ENCODE peak calls at places on chromosomes 12 and 14, in ten cellular contexts. One of them, this sample, is unnamed.

GRCh38 chr12:105261010-105261409 is 25.0 kb upstream of the APPL2 start:
- DNase-seq in SW 1271: no peak
- DNase-seq in HT-29: no peak
- DNase-seq in NCI-H69: no peak
- DNase-seq in T-helper 9 cell: no peak
- DNase-seq in A549: no peak
- DNase-seq in GM04503: no peak
- DNase-seq in GM04504: no peak
- DNase-seq in foreskin melanocyte: no peak
- DNase-seq in GM12878: no peak
- DNase-seq in this sample: no peak

GRCh38 chr14:49051328-49052060 is 534.7 kb downstream of the RPS29 start:
- DNase-seq in SW 1271: no peak
- DNase-seq in HT-29: no peak
- DNase-seq in NCI-H69: no peak
- DNase-seq in T-helper 9 cell: no peak
- DNase-seq in A549: no peak
- DNase-seq in GM04503: peak
- DNase-seq in GM04504: no peak
- DNase-seq in foreskin melanocyte: no peak
- DNase-seq in GM12878: no peak
- DNase-seq in this sample: no peak

GRCh38 chr14:29030121-29030520 is 263.5 kb downstream of the FOXG1 start:
- DNase-seq in SW 1271: no peak
- DNase-seq in HT-29: no peak
- DNase-seq in NCI-H69: no peak
- DNase-seq in T-helper 9 cell: no peak
- DNase-seq in A549: no peak
- DNase-seq in GM04503: no peak
- DNase-seq in GM04504: no peak
- DNase-seq in foreskin melanocyte: no peak
- DNase-seq in GM12878: no peak
- DNase-seq in this sample: no peak

GRCh38 chr12:3487027-3487426 is 4.0 kb upstream of the PRMT8 start:
- DNase-seq in SW 1271: no peak
- DNase-seq in HT-29: no peak
- DNase-seq in NCI-H69: no peak
- DNase-seq in T-helper 9 cell: no peak
- DNase-seq in A549: no peak
- DNase-seq in GM04503: no peak
- DNase-seq in GM04504: no peak
- DNase-seq in foreskin melanocyte: no peak
- DNase-seq in GM12878: no peak
- DNase-seq in this sample: no peak

GRCh38 chr14:104085032-104085888 is at the start of gene ASPG:
- DNase-seq in SW 1271: no peak
- DNase-seq in HT-29: no peak
- DNase-seq in NCI-H69: no peak
- DNase-seq in T-helper 9 cell: no peak
- DNase-seq in A549: peak
- DNase-seq in GM04503: no peak
- DNase-seq in GM04504: no peak
- DNase-seq in foreskin melanocyte: no peak
- DNase-seq in GM12878: no peak
- DNase-seq in this sample: no peak

GRCh38 chr12:54215990-54216579 is 27.3 kb upstream of the SMUG1 start:
- DNase-seq in SW 1271: no peak
- DNase-seq in HT-29: no peak
- DNase-seq in NCI-H69: peak
- DNase-seq in T-helper 9 cell: peak
- DNase-seq in A549: no peak
- DNase-seq in GM04503: no peak
- DNase-seq in GM04504: no peak
- DNase-seq in foreskin melanocyte: no peak
- DNase-seq in GM12878: no peak
- DNase-seq in this sample: peak

GRCh38 chr12:39240573-39240972 is 202.3 kb downstream of the KIF21A start:
- DNase-seq in SW 1271: no peak
- DNase-seq in HT-29: no peak
- DNase-seq in NCI-H69: no peak
- DNase-seq in T-helper 9 cell: no peak
- DNase-seq in A549: no peak
- DNase-seq in GM04503: no peak
- DNase-seq in GM04504: no peak
- DNase-seq in foreskin melanocyte: peak
- DNase-seq in GM12878: no peak
- DNase-seq in this sample: no peak

GRCh38 chr12:124831590-124831989 is 32.1 kb downstream of the SCARB1 start:
- DNase-seq in SW 1271: no peak
- DNase-seq in HT-29: no peak
- DNase-seq in NCI-H69: no peak
- DNase-seq in T-helper 9 cell: no peak
- DNase-seq in A549: no peak
- DNase-seq in GM04503: no peak
- DNase-seq in GM04504: no peak
- DNase-seq in foreskin melanocyte: no peak
- DNase-seq in GM12878: no peak
- DNase-seq in this sample: no peak

GRCh38 chr14:51660720-51661119 is 9.0 kb downstream of the FRMD6 start:
- DNase-seq in SW 1271: no peak
- DNase-seq in HT-29: no peak
- DNase-seq in NCI-H69: no peak
- DNase-seq in T-helper 9 cell: no peak
- DNase-seq in A549: no peak
- DNase-seq in GM04503: no peak
- DNase-seq in GM04504: no peak
- DNase-seq in foreskin melanocyte: no peak
- DNase-seq in GM12878: no peak
- DNase-seq in this sample: no peak

GRCh38 chr12:57235012-57235727 is 5.7 kb downstream of the SHMT2 start:
- DNase-seq in SW 1271: no peak
- DNase-seq in HT-29: peak
- DNase-seq in NCI-H69: peak
- DNase-seq in T-helper 9 cell: no peak
- DNase-seq in A549: no peak
- DNase-seq in GM04503: no peak
- DNase-seq in GM04504: no peak
- DNase-seq in foreskin melanocyte: no peak
- DNase-seq in GM12878: no peak
- DNase-seq in this sample: peak

GRCh38 chr12:49944046-49944445 is 6.5 kb upstream of the AQP2 start:
- DNase-seq in SW 1271: no peak
- DNase-seq in HT-29: no peak
- DNase-seq in NCI-H69: no peak
- DNase-seq in T-helper 9 cell: no peak
- DNase-seq in A549: no peak
- DNase-seq in GM04503: no peak
- DNase-seq in GM04504: no peak
- DNase-seq in foreskin melanocyte: no peak
- DNase-seq in GM12878: no peak
- DNase-seq in this sample: no peak

GRCh38 chr14:105385322-105385637 is 13.1 kb upstream of the TEX22 start:
- DNase-seq in SW 1271: no peak
- DNase-seq in HT-29: no peak
- DNase-seq in NCI-H69: no peak
- DNase-seq in T-helper 9 cell: no peak
- DNase-seq in A549: no peak
- DNase-seq in GM04503: no peak
- DNase-seq in GM04504: no peak
- DNase-seq in foreskin melanocyte: no peak
- DNase-seq in GM12878: no peak
- DNase-seq in this sample: no peak

GRCh38 chr14:80602931-80603330 is 338.6 kb downstream of the CEP128 start:
- DNase-seq in SW 1271: no peak
- DNase-seq in HT-29: no peak
- DNase-seq in NCI-H69: no peak
- DNase-seq in T-helper 9 cell: no peak
- DNase-seq in A549: no peak
- DNase-seq in GM04503: no peak
- DNase-seq in GM04504: no peak
- DNase-seq in foreskin melanocyte: peak
- DNase-seq in GM12878: no peak
- DNase-seq in this sample: no peak

GRCh38 chr12:98591209-98591608 is 2.3 kb upstream of the SLC25A3 start:
- DNase-seq in SW 1271: no peak
- DNase-seq in HT-29: no peak
- DNase-seq in NCI-H69: no peak
- DNase-seq in T-helper 9 cell: no peak
- DNase-seq in A549: no peak
- DNase-seq in GM04503: no peak
- DNase-seq in GM04504: no peak
- DNase-seq in foreskin melanocyte: no peak
- DNase-seq in GM12878: no peak
- DNase-seq in this sample: peak

GRCh38 chr14:65073605-65074201 is 28.6 kb downstream of the MAX start:
- DNase-seq in SW 1271: no peak
- DNase-seq in HT-29: peak
- DNase-seq in NCI-H69: no peak
- DNase-seq in T-helper 9 cell: no peak
- DNase-seq in A549: no peak
- DNase-seq in GM04503: no peak
- DNase-seq in GM04504: no peak
- DNase-seq in foreskin melanocyte: no peak
- DNase-seq in GM12878: no peak
- DNase-seq in this sample: peak

This sample was measured in DMS53.